ENCODE peak calls at places on chromosomes 3 and 15, in nine cellular contexts. One of them, this sample, is unnamed.
A peak's percentile ranks its signal among the peaks of the same experiment; 100 is the strongest.

GRCh38 chr3:18902081-18902793 is 246.1 kb upstream of the KCNH8 start:
- DNase-seq in Panc1: no peak
- DNase-seq in fibroblast of the aortic adventitia: no peak
- DNase-seq in OCI-LY7: no peak
- DNase-seq in AG10803: no peak
- DNase-seq in AG04449: no peak
- DNase-seq in body of pancreas: no peak
- DNase-seq in lower leg skin: no peak
- DNase-seq in CD8-positive, alpha-beta T cell: no peak
- DNase-seq in this sample: no peak

GRCh38 chr3:156604642-156605144 is 49.8 kb upstream of the SSR3 start:
- DNase-seq in AG04449: no peak
- DNase-seq in fibroblast of the aortic adventitia: no peak
- DNase-seq in Panc1: no peak
- DNase-seq in lower leg skin: no peak
- DNase-seq in CD8-positive, alpha-beta T cell: no peak
- DNase-seq in body of pancreas: no peak
- DNase-seq in AG10803: no peak
- DNase-seq in OCI-LY7: no peak
- DNase-seq in this sample: no peak

GRCh38 chr3:166085164-166085830 is 248.1 kb upstream of the BCHE start:
- DNase-seq in OCI-LY7: no peak
- DNase-seq in CD8-positive, alpha-beta T cell: no peak
- DNase-seq in lower leg skin: no peak
- DNase-seq in AG04449: no peak
- DNase-seq in fibroblast of the aortic adventitia: no peak
- DNase-seq in AG10803: no peak
- DNase-seq in Panc1: no peak
- DNase-seq in body of pancreas: no peak
- DNase-seq in this sample: no peak

GRCh38 chr3:42652611-42653302 is 740 bp upstream of the ZBTB47 start:
- DNase-seq in CD8-positive, alpha-beta T cell: no peak
- DNase-seq in Panc1: no peak
- DNase-seq in AG04449: peak; percentile 21
- DNase-seq in body of pancreas: peak; percentile 80
- DNase-seq in lower leg skin: peak; percentile 76
- DNase-seq in AG10803: peak; percentile 70
- DNase-seq in OCI-LY7: peak; percentile 42
- DNase-seq in fibroblast of the aortic adventitia: peak; percentile 80
- DNase-seq in this sample: peak; percentile 48

GRCh38 chr3:183513046-183513706 is 42.3 kb downstream of the KLHL6 start:
- DNase-seq in CD8-positive, alpha-beta T cell: peak; percentile 47
- DNase-seq in lower leg skin: no peak
- DNase-seq in Panc1: no peak
- DNase-seq in body of pancreas: peak; percentile 55
- DNase-seq in fibroblast of the aortic adventitia: no peak
- DNase-seq in OCI-LY7: peak; percentile 84
- DNase-seq in AG04449: no peak
- DNase-seq in AG10803: no peak
- DNase-seq in this sample: no peak

GRCh38 chr3:4063916-4064592 is 239.1 kb upstream of the SETMAR start:
- DNase-seq in fibroblast of the aortic adventitia: no peak
- DNase-seq in CD8-positive, alpha-beta T cell: no peak
- DNase-seq in AG10803: no peak
- DNase-seq in OCI-LY7: no peak
- DNase-seq in AG04449: no peak
- DNase-seq in lower leg skin: no peak
- DNase-seq in Panc1: no peak
- DNase-seq in body of pancreas: no peak
- DNase-seq in this sample: no peak

GRCh38 chr3:170785454-170785853 is 84.5 kb downstream of the RPL22L1 start:
- DNase-seq in AG10803: no peak
- DNase-seq in fibroblast of the aortic adventitia: no peak
- DNase-seq in lower leg skin: no peak
- DNase-seq in AG04449: no peak
- DNase-seq in CD8-positive, alpha-beta T cell: no peak
- DNase-seq in Panc1: no peak
- DNase-seq in body of pancreas: no peak
- DNase-seq in OCI-LY7: no peak
- DNase-seq in this sample: no peak

GRCh38 chr3:28951773-28952556 is 328.9 kb upstream of the RBMS3 start:
- DNase-seq in body of pancreas: no peak
- DNase-seq in CD8-positive, alpha-beta T cell: no peak
- DNase-seq in AG10803: no peak
- DNase-seq in fibroblast of the aortic adventitia: peak; percentile 49
- DNase-seq in Panc1: no peak
- DNase-seq in lower leg skin: no peak
- DNase-seq in AG04449: no peak
- DNase-seq in OCI-LY7: no peak
- DNase-seq in this sample: no peak

GRCh38 chr15:33801954-33802353 is 166.3 kb upstream of the CHRM5 start:
- DNase-seq in AG10803: no peak
- DNase-seq in Panc1: no peak
- DNase-seq in AG04449: no peak
- DNase-seq in lower leg skin: no peak
- DNase-seq in fibroblast of the aortic adventitia: no peak
- DNase-seq in OCI-LY7: peak; percentile 2
- DNase-seq in CD8-positive, alpha-beta T cell: no peak
- DNase-seq in body of pancreas: no peak
- DNase-seq in this sample: no peak

GRCh38 chr3:194465920-194466570 is 20.8 kb downstream of the ATP13A3 start:
- DNase-seq in CD8-positive, alpha-beta T cell: no peak
- DNase-seq in body of pancreas: no peak
- DNase-seq in OCI-LY7: no peak
- DNase-seq in fibroblast of the aortic adventitia: no peak
- DNase-seq in AG04449: no peak
- DNase-seq in lower leg skin: no peak
- DNase-seq in Panc1: no peak
- DNase-seq in AG10803: no peak
- DNase-seq in this sample: no peak

GRCh38 chr3:134368751-134369105 is 5.5 kb downstream of the AMOTL2 start:
- DNase-seq in OCI-LY7: no peak
- DNase-seq in AG10803: peak; percentile 16
- DNase-seq in AG04449: no peak
- DNase-seq in Panc1: no peak
- DNase-seq in fibroblast of the aortic adventitia: no peak
- DNase-seq in body of pancreas: no peak
- DNase-seq in CD8-positive, alpha-beta T cell: no peak
- DNase-seq in lower leg skin: no peak
- DNase-seq in this sample: no peak
- H3K4me3 ChIP-seq in OCI-LY7: no peak overlapping the region
- H3K4me3 ChIP-seq in AG10803: peak overlapping the region; percentile 99
- H3K4me3 ChIP-seq in AG04449: no peak overlapping the region
- H3K4me3 ChIP-seq in Panc1: no peak overlapping the region
- H3K4me3 ChIP-seq in fibroblast of the aortic adventitia: no peak overlapping the region
- H3K4me3 ChIP-seq in body of pancreas: no peak overlapping the region
- H3K4me3 ChIP-seq in CD8-positive, alpha-beta T cell: no peak overlapping the region
- H3K4me3 ChIP-seq in lower leg skin: no peak overlapping the region
- H3K4me3 ChIP-seq in this sample: no peak overlapping the region

GRCh38 chr15:74460903-74461846 is at the start of gene UBL7:
- DNase-seq in AG04449: peak; percentile 67
- DNase-seq in Panc1: peak; percentile 78
- DNase-seq in lower leg skin: peak; percentile 98
- DNase-seq in OCI-LY7: peak; percentile 98
- DNase-seq in body of pancreas: peak; percentile 98
- DNase-seq in fibroblast of the aortic adventitia: peak; percentile 94
- DNase-seq in CD8-positive, alpha-beta T cell: peak; percentile 97
- DNase-seq in AG10803: peak; percentile 94
- DNase-seq in this sample: peak; percentile 98
- TF ChIP-seq CTCF in AG04449: peak; percentile 38
- TF ChIP-seq CTCF in Panc1: no peak
- TF ChIP-seq CTCF in lower leg skin: no peak
- TF ChIP-seq CTCF in OCI-LY7: peak; percentile 60
- TF ChIP-seq CTCF in body of pancreas: no peak
- TF ChIP-seq CTCF in fibroblast of the aortic adventitia: peak; percentile 37
- TF ChIP-seq CTCF in CD8-positive, alpha-beta T cell: no peak
- TF ChIP-seq CTCF in AG10803: peak; percentile 31
- TF ChIP-seq CTCF in this sample: no peak

DNA sequence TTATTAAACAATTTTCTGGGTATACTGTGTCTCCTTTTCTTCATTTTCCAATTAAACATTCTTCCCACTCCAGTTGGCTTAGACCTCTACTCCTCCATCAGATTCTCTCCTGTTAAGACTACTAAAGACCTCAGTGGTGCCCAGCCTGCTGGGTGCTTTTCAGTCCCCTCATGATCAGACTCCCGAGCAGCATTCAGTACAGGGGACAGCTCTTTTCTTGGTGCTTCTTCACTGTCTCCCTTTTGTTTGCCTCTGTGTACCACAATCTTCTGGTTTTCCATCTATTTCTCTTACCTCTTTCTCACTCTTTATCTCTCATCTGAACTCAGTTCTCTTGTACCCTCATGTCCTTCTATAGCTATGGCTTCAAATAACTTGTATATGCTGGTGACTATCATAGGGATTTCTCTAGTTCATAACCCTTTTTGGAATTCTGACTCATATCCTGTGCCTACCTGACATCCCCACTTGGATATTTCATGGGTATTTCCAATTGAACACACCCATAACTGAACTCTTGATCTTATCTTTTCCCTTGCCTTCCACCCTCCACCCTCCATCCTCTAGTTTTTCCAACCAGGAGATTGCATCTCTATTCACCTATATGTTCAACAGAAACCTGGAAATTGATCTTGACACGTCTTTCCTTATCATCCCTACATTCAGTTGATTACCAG is 55.6 kb upstream of the ABHD10 start:
- DNase-seq in CD8-positive, alpha-beta T cell: no peak
- DNase-seq in lower leg skin: no peak
- DNase-seq in body of pancreas: no peak
- DNase-seq in Panc1: no peak
- DNase-seq in fibroblast of the aortic adventitia: no peak
- DNase-seq in OCI-LY7: no peak
- DNase-seq in AG10803: no peak
- DNase-seq in AG04449: no peak
- DNase-seq in this sample: no peak
- H3K4me3 ChIP-seq in CD8-positive, alpha-beta T cell: no peak overlapping the region
- H3K4me3 ChIP-seq in lower leg skin: no peak overlapping the region
- H3K4me3 ChIP-seq in body of pancreas: no peak overlapping the region
- H3K4me3 ChIP-seq in Panc1: no peak overlapping the region
- H3K4me3 ChIP-seq in fibroblast of the aortic adventitia: no peak overlapping the region
- H3K4me3 ChIP-seq in OCI-LY7: no peak overlapping the region
- H3K4me3 ChIP-seq in AG10803: no peak overlapping the region
- H3K4me3 ChIP-seq in AG04449: no peak overlapping the region
- H3K4me3 ChIP-seq in this sample: no peak overlapping the region

GRCh38 chr3:129940086-129940485 is 34.4 kb upstream of the TRH start:
- DNase-seq in body of pancreas: no peak
- DNase-seq in AG10803: no peak
- DNase-seq in OCI-LY7: no peak
- DNase-seq in fibroblast of the aortic adventitia: no peak
- DNase-seq in Panc1: no peak
- DNase-seq in AG04449: no peak
- DNase-seq in CD8-positive, alpha-beta T cell: no peak
- DNase-seq in lower leg skin: no peak
- DNase-seq in this sample: no peak

GRCh38 chr3:129934234-129935123 is 40.0 kb upstream of the TRH start:
- DNase-seq in body of pancreas: peak; percentile 28
- DNase-seq in AG04449: no peak
- DNase-seq in OCI-LY7: peak; percentile 41
- DNase-seq in lower leg skin: peak; percentile 22
- DNase-seq in CD8-positive, alpha-beta T cell: peak; percentile 34
- DNase-seq in fibroblast of the aortic adventitia: peak; percentile 38
- DNase-seq in Panc1: peak; percentile 35
- DNase-seq in AG10803: no peak
- DNase-seq in this sample: no peak

GRCh38 chr3:129936757-129937156 is 37.8 kb upstream of the TRH start:
- DNase-seq in OCI-LY7: no peak
- DNase-seq in fibroblast of the aortic adventitia: peak; percentile 79
- DNase-seq in body of pancreas: peak; percentile 66
- DNase-seq in AG10803: peak; percentile 81
- DNase-seq in lower leg skin: peak; percentile 41
- DNase-seq in Panc1: no peak
- DNase-seq in AG04449: no peak
- DNase-seq in CD8-positive, alpha-beta T cell: no peak
- DNase-seq in this sample: peak; percentile 76

GRCh38 chr3:129937717-129938116 is 36.8 kb upstream of the TRH start:
- DNase-seq in body of pancreas: no peak
- DNase-seq in AG10803: no peak
- DNase-seq in AG04449: no peak
- DNase-seq in OCI-LY7: no peak
- DNase-seq in CD8-positive, alpha-beta T cell: no peak
- DNase-seq in lower leg skin: no peak
- DNase-seq in Panc1: no peak
- DNase-seq in fibroblast of the aortic adventitia: no peak
- DNase-seq in this sample: no peak

DNA sequence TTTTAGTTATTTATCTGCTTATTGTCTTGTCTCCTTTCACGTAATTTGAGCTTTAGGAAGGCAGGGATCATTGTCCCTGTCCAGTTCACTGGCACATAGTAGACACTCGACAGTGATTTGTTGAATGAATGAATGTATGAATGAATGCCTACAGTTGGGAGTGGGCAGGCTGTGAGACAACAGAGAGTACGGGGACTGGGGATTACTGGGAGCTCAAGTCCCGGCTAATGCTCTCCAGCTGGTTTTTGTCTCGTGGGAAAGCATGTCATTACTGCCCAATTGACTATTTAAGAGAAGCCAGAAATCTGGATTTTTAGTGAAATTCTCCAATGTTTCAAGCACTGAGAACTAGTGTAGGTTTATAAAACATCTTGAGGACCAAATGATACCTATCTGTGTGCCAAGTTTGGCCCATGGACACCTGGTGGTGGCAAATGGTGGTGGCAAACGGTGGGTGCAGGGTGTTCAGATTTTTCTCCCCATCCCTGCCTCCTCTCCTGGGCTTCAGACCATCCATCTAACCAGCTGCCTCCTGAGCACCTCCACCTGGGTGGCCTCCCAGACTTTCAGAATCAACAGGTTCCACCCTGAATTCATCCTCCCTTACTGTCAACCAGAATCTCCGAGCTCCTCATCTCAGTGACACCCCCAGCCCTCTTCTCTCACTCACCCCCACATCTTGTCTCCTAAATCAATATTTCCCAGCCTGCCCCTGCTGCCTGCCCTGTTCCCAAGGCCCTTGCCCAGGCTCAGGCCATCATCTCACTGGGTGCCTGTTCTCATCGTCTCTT is 36.2 kb upstream of the TRH start:
- DNase-seq in CD8-positive, alpha-beta T cell: no peak
- DNase-seq in body of pancreas: no peak
- DNase-seq in Panc1: no peak
- DNase-seq in lower leg skin: no peak
- DNase-seq in AG04449: no peak
- DNase-seq in AG10803: no peak
- DNase-seq in fibroblast of the aortic adventitia: no peak
- DNase-seq in OCI-LY7: no peak
- DNase-seq in this sample: no peak
- TF ChIP-seq CTCF in CD8-positive, alpha-beta T cell: no peak
- TF ChIP-seq CTCF in body of pancreas: no peak
- TF ChIP-seq CTCF in Panc1: peak; percentile 34
- TF ChIP-seq CTCF in lower leg skin: no peak
- TF ChIP-seq CTCF in AG04449: no peak
- TF ChIP-seq CTCF in AG10803: no peak
- TF ChIP-seq CTCF in fibroblast of the aortic adventitia: peak; percentile 16
- TF ChIP-seq CTCF in OCI-LY7: peak; percentile 29
- TF ChIP-seq CTCF in this sample: no peak

DNA sequence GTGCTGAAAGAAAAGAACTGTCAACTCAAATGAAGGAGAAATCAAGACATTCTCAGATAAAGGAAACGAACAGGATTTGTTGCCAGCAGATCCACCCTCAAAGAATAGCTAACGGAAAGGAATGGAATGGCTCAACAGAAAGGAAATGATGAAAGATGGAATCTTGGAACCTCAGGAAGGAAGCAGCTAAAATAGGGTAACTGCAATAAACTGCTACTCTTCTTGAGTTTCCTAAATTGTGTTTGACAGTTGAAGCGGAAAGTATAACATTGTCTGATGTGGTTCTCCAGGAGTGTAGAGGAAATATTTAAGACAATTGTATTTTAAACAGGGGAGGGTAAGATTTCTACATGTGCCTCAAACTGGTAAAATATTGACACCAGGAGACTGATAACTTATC is 22.1 kb downstream of the PRR23E start:
- DNase-seq in CD8-positive, alpha-beta T cell: no peak
- DNase-seq in AG10803: peak; percentile 20
- DNase-seq in lower leg skin: no peak
- DNase-seq in Panc1: no peak
- DNase-seq in fibroblast of the aortic adventitia: no peak
- DNase-seq in OCI-LY7: no peak
- DNase-seq in AG04449: no peak
- DNase-seq in body of pancreas: no peak
- DNase-seq in this sample: no peak
- H3K4me3 ChIP-seq in CD8-positive, alpha-beta T cell: no peak overlapping the region
- H3K4me3 ChIP-seq in AG10803: no peak overlapping the region
- H3K4me3 ChIP-seq in lower leg skin: no peak overlapping the region
- H3K4me3 ChIP-seq in Panc1: no peak overlapping the region
- H3K4me3 ChIP-seq in fibroblast of the aortic adventitia: no peak overlapping the region
- H3K4me3 ChIP-seq in OCI-LY7: no peak overlapping the region
- H3K4me3 ChIP-seq in AG04449: no peak overlapping the region
- H3K4me3 ChIP-seq in body of pancreas: no peak overlapping the region
- H3K4me3 ChIP-seq in this sample: no peak overlapping the region

This sample was measured in mucosa of descending colon.